ENCODE peak calls at places on chromosome 13, in four cellular contexts. J is OCI-LY7; O is dorsolateral prefrontal cortex; Z is CD8-positive, alpha-beta T cell. Y is an unnamed sample.

GRCh38 chr13:44649118-44649455 is 73.0 kb upstream of the TSC22D1 start:
- DNase-seq in J (no peak), O (no peak), Z (no peak), Y (no peak)

GRCh38 chr13:30165071-30165470 is 142.3 kb downstream of the KATNAL1 start:
- DNase-seq in J (no peak), O (no peak), Z (no peak), Y (no peak)

GRCh38 chr13:99941086-99941485 is 30.5 kb downstream of the ZIC5 start:
- DNase-seq in J (no peak), O (no peak), Z (no peak), Y (no peak)

GRCh38 chr13:80361883-80362327 is 21.0 kb upstream of the SPRY2 start:
- DNase-seq in J (peak), O (no peak), Z (no peak), Y (no peak)

GRCh38 chr13:39401756-39402155 is 201.2 kb downstream of the LHFPL6 start:
- DNase-seq in J (no peak), O (no peak), Z (no peak), Y (no peak)

GRCh38 chr13:94272038-94272437 is 207.4 kb downstream of the DCT start:
- DNase-seq in J (no peak), O (no peak), Z (no peak), Y (no peak)

GRCh38 chr13:98451676-98452105 is 125.2 kb downstream of the STK24 start:
- DNase-seq in J (no peak), O (no peak), Z (no peak), Y (no peak)

GRCh38 chr13:80012281-80012680 is 328.6 kb downstream of the SPRY2 start:
- DNase-seq in J (no peak), O (no peak), Z (no peak), Y (peak)

GRCh38 chr13:40485611-40486517 is 180.6 kb downstream of the FOXO1 start:
- DNase-seq in J (peak), O (no peak), Z (peak), Y (no peak)

GRCh38 chr13:92974905-92975429 is 251.6 kb upstream of the GPC6 start:
- DNase-seq in J (no peak), O (no peak), Z (no peak), Y (no peak)

GRCh38 chr13:106357198-106357597 is 178.3 kb downstream of the EFNB2 start:
- DNase-seq in J (no peak), O (no peak), Z (no peak), Y (no peak)

GRCh38 chr13:33051632-33052031 is 35.4 kb downstream of the KL start:
- DNase-seq in J (no peak), O (no peak), Z (no peak), Y (no peak)

GRCh38 chr13:38636756-38637155 is 50.1 kb upstream of the FREM2 start:
- DNase-seq in J (no peak), O (no peak), Z (no peak), Y (no peak)

GRCh38 chr13:102650444-102650843 is 44.4 kb downstream of the METTL21C start:
- DNase-seq in J (no peak), O (no peak), Z (no peak), Y (no peak)

GRCh38 chr13:29676535-29676934 is 81.0 kb upstream of the SLC7A1 start:
- DNase-seq in J (no peak), O (no peak), Z (no peak), Y (no peak)

GRCh38 chr13:97391201-97391600 is 42.8 kb upstream of the RAP2A start:
- DNase-seq in J (no peak), O (no peak), Z (no peak), Y (no peak)

GRCh38 chr13:112431734-112432133 is 55.6 kb downstream of the SPACA7 start:
- DNase-seq in J (no peak), O (no peak), Z (no peak), Y (no peak)

GRCh38 chr13:49836516-49836915 is 44.0 kb upstream of the KPNA3 start:
- DNase-seq in J (no peak), O (no peak), Z (no peak), Y (peak)

GRCh38 chr13:30585748-30586262 is 31.9 kb upstream of the USPL1 start:
- DNase-seq in J (no peak), O (no peak), Z (no peak), Y (no peak)

GRCh38 chr13:103431880-103432279 is 365.7 kb upstream of the SLC10A2 start:
- DNase-seq in J (no peak), O (no peak), Z (no peak), Y (peak)

GRCh38 chr13:73880365-73880764 is 253.8 kb downstream of the KLF12 start:
- DNase-seq in J (no peak), O (no peak), Z (no peak), Y (no peak)

GRCh38 chr13:44879452-44880058 is 109.7 kb downstream of the NUFIP1 start:
- DNase-seq in J (peak), O (no peak), Z (no peak), Y (no peak)

GRCh38 chr13:39777021-39777420 is 121.6 kb downstream of the COG6 start:
- DNase-seq in J (no peak), O (no peak), Z (no peak), Y (no peak)

GRCh38 chr13:23889598-23890224 is 511 bp upstream of the MIPEP start:
- DNase-seq in J (peak), O (no peak), Z (no peak), Y (no peak)

GRCh38 chr13:44759723-44760360 is 183.7 kb upstream of the TSC22D1 start:
- DNase-seq in J (no peak), O (no peak), Z (no peak), Y (no peak)

GRCh38 chr13:110811008-110811720 is 97.7 kb downstream of the ING1 start:
- DNase-seq in J (no peak), O (no peak), Z (no peak), Y (no peak)

GRCh38 chr13:34412817-34413365 is 529.2 kb upstream of the NBEA start:
- DNase-seq in J (no peak), O (no peak), Z (no peak), Y (no peak)

GRCh38 chr13:42022796-42023493 is 25.5 kb upstream of the DGKH start:
- DNase-seq in J (no peak), O (no peak), Z (no peak), Y (no peak)

GRCh38 chr13:75329723-75330122 is 152.2 kb downstream of the TBC1D4 start:
- DNase-seq in J (no peak), O (no peak), Z (no peak), Y (no peak)

GRCh38 chr13:40664100-40665060 is 2.1 kb downstream of the FOXO1 start:
- DNase-seq in J (peak), O (peak), Z (peak), Y (peak)

GRCh38 chr13:90792335-90792734 is 555.2 kb upstream of the MIR17HG start:
- DNase-seq in J (no peak), O (no peak), Z (no peak), Y (no peak)
- H3K4me3 ChIP-seq in J (no peak), O (no peak), Z (no peak), Y (no peak)

DNA sequence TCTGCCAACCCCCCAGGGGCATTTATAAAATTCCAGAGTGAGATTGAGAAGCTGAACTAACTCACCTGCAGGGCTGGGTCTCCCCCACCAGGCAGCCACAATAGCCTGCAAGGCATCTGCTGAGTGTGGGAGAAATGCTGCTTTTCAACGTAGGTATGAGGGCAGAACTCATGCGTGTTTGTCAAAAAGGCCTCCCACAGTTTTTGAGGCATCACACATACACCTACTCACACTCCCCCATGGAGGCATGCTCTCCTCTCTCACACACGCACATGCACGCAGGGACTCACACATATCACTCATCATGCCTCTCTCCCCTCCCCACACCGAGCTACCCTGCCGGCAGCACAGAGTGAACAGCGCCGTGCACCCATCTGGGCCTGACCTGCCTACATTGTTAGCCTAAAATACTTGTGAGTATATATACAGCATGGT is 390.5 kb downstream of the FGF9 start:
- DNase-seq in J (no peak), O (no peak), Z (peak), Y (no peak)
- TF ChIP-seq CTCF in J (no peak), O (no peak), Z (peak), Y (no peak)

GRCh38 chr13:43316997-43317396 is 293.6 kb downstream of the DNAJC15 start:
- DNase-seq in J (no peak), O (no peak), Z (no peak), Y (peak)
- H3K4me3 ChIP-seq in J (no peak), O (peak), Z (no peak), Y (peak)

GRCh38 chr13:20867408-20867807 is 35.1 kb downstream of the XPO4 start:
- DNase-seq in J (no peak), O (no peak), Z (no peak), Y (no peak)

GRCh38 chr13:20873348-20873747 is 29.2 kb downstream of the XPO4 start:
- DNase-seq in J (no peak), O (no peak), Z (no peak), Y (no peak)

GRCh38 chr13:20870829-20871228 is 31.7 kb downstream of the XPO4 start:
- DNase-seq in J (no peak), O (no peak), Z (no peak), Y (no peak)

DNA sequence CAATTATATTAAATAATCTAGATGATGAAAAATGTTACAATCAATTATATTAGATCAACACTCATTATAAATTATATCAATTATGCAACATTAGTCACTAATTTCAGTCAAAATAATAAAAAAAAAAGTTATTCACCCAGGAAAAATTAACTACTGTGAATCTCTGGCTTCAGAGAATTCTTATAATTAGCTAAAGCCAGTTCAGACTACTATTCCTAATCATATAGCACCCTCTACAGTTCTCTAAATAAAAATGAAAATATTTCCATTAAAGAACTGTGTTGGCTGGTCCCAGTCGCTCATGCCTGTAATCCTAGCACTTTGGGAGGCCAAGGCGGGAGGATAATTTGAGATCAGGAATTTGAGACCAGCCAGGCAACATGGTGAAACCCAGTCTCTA is 33.0 kb downstream of the XPO4 start:
- DNase-seq in J (no peak), O (no peak), Z (no peak), Y (no peak)
- TF ChIP-seq CTCF in J (peak), O (peak), Z (no peak), Y (peak)

Y was measured in BE2C.